ENCODE peak calls at places on chromosome 14, in eight cellular contexts. H is heart left ventricle, Q is ovary, D is fibroblast of lung, F is PC-3, M is GM12878, Y is tibial artery, U is lung. B is an unnamed sample.
A peak's percentile ranks its signal among the peaks of the same experiment; 100 is the strongest.

GRCh38 chr14:104654119-104654518 is 35.3 kb upstream of the INF2 start:
- DNase-seq in M (no peak), U (no peak), D (no peak), Q (no peak), Y (no peak), F (no peak), H (no peak), B (peak; percentile 9)

GRCh38 chr14:102050625-102051024 is 36.2 kb downstream of the HSP90AA1 start:
- DNase-seq in H (no peak), Y (no peak), F (no peak), D (peak; percentile 77), M (no peak), U (no peak), Q (peak; percentile 76), B (peak; percentile 53)

GRCh38 chr14:24664366-24664765 is 30.4 kb upstream of the GZMB start:
- DNase-seq in F (no peak), Q (no peak), U (no peak), H (no peak), M (no peak), D (no peak), Y (no peak), B (no peak)

GRCh38 chr14:92677087-92677668 is 71.2 kb downstream of the LGMN start:
- DNase-seq in F (no peak), Q (no peak), M (peak; percentile 99), H (no peak), U (no peak), Y (no peak), D (no peak), B (peak; percentile 14)

GRCh38 chr14:64841121-64841611 is 38.5 kb downstream of the SPTB start:
- DNase-seq in D (peak; percentile 19), M (no peak), Q (no peak), H (peak; percentile 34), Y (no peak), U (no peak), F (peak; percentile 88), B (no peak)

GRCh38 chr14:73662439-73663056 is 17.8 kb downstream of the DNAL1 start:
- DNase-seq in Q (no peak), U (no peak), Y (peak; percentile 77), H (no peak), M (no peak), D (peak; percentile 94), F (peak; percentile 95), B (no peak)

GRCh38 chr14:56156096-56156495 is 37.9 kb downstream of the PELI2 start:
- DNase-seq in F (no peak), Q (no peak), H (no peak), M (no peak), U (no peak), Y (no peak), D (peak; percentile 28), B (no peak)

GRCh38 chr14:94675036-94675435 is 62.8 kb downstream of the SERPINA3 start:
- DNase-seq in Y (peak; percentile 6), F (no peak), U (no peak), D (no peak), Q (no peak), H (no peak), M (no peak), B (no peak)

GRCh38 chr14:31745741-31746140 is 184.5 kb downstream of the NUBPL start:
- DNase-seq in D (no peak), F (no peak), H (no peak), U (no peak), M (no peak), Q (no peak), Y (no peak), B (no peak)

GRCh38 chr14:22106700-22107697 is 433.4 kb upstream of the OR4E1 start:
- DNase-seq in Q (no peak), U (no peak), F (no peak), D (no peak), H (no peak), Y (no peak), M (no peak), B (no peak)

GRCh38 chr14:50260511-50260910 is 29.1 kb upstream of the SOS2 start:
- DNase-seq in F (peak; percentile 71), D (peak; percentile 72), U (no peak), H (no peak), Y (no peak), Q (no peak), M (no peak), B (no peak)

GRCh38 chr14:88379706-88380343 is 5.6 kb upstream of the SPATA7 start:
- DNase-seq in Q (no peak), H (no peak), M (no peak), Y (no peak), D (no peak), U (no peak), F (no peak), B (no peak)

GRCh38 chr14:66920196-66920595 is 269.0 kb upstream of the GARIN2 start:
- DNase-seq in D (no peak), H (no peak), U (no peak), Q (no peak), M (no peak), Y (no peak), F (no peak), B (no peak)

GRCh38 chr14:104550340-104550848 is 29.2 kb upstream of the C14orf180 start:
- DNase-seq in H (no peak), F (no peak), Y (peak; percentile 48), M (no peak), U (no peak), Q (no peak), D (no peak), B (peak; percentile 46)

GRCh38 chr14:89810101-89810500 is 144.4 kb downstream of the EFCAB11 start:
- DNase-seq in M (no peak), D (peak; percentile 42), U (no peak), Q (no peak), H (no peak), Y (no peak), F (no peak), B (no peak)

GRCh38 chr14:24367506-24368214 is at the start of gene NFATC4:
- DNase-seq in U (peak; percentile 76), Y (peak; percentile 92), D (peak; percentile 99), M (no peak), F (peak; percentile 83), Q (peak; percentile 93), H (peak; percentile 82), B (peak; percentile 93)

GRCh38 chr14:55094630-55095157 is 34.4 kb upstream of the LGALS3 start:
- DNase-seq in Q (no peak), H (no peak), D (no peak), Y (no peak), F (peak; percentile 93), U (no peak), M (no peak), B (no peak)

GRCh38 chr14:88929656-88930436 is 105.4 kb downstream of the TTC8 start:
- DNase-seq in F (peak; percentile 25), Y (no peak), M (no peak), U (no peak), D (no peak), H (no peak), Q (no peak), B (no peak)

GRCh38 chr14:89911018-89911919 is 43.3 kb downstream of the EFCAB11 start:
- DNase-seq in F (peak; percentile 40), U (no peak), H (no peak), D (peak; percentile 67), M (no peak), Q (peak; percentile 25), Y (no peak), B (no peak)

GRCh38 chr14:102965282-102965681 is 42.8 kb downstream of the AMN start:
- DNase-seq in D (no peak), H (no peak), F (no peak), M (no peak), U (no peak), Q (no peak), Y (no peak), B (no peak)

GRCh38 chr14:93778453-93778852 is 9.8 kb downstream of the PRIMA1 start:
- DNase-seq in U (no peak), F (no peak), H (no peak), Y (no peak), D (no peak), Q (no peak), M (no peak), B (no peak)

GRCh38 chr14:89241934-89242670 is 174.9 kb downstream of the FOXN3 start:
- DNase-seq in H (no peak), Y (no peak), F (peak; percentile 13), U (no peak), Q (no peak), M (no peak), D (no peak), B (no peak)

GRCh38 chr14:92135269-92135668 is 13.5 kb downstream of the CPSF2 start:
- DNase-seq in Q (no peak), U (no peak), Y (no peak), H (no peak), F (peak; percentile 43), M (no peak), D (peak; percentile 66), B (no peak)

GRCh38 chr14:48398675-48399282 is 723.4 kb upstream of the MDGA2 start:
- DNase-seq in M (no peak), Q (no peak), U (no peak), H (no peak), F (peak; percentile 86), Y (no peak), D (peak; percentile 31), B (no peak)

GRCh38 chr14:23306412-23307145 is at the start of gene BCL2L2:
- DNase-seq in M (no peak), F (peak; percentile 87), U (peak; percentile 93), Q (peak; percentile 94), H (peak; percentile 93), Y (peak; percentile 97), D (peak; percentile 90), B (peak; percentile 97)

GRCh38 chr14:96090441-96091148 is 51.4 kb downstream of the C14orf132 start:
- DNase-seq in F (no peak), Y (peak; percentile 72), U (no peak), M (no peak), Q (peak; percentile 69), H (peak; percentile 86), D (peak; percentile 80), B (peak; percentile 93)
- TF ChIP-seq CTCF in F (no peak), Y (no peak), U (no peak), M (no peak), Q (no peak), H (no peak), D (peak; percentile 26), B (no peak)

GRCh38 chr14:69076341-69076740 is 76.6 kb downstream of the DCAF5 start:
- DNase-seq in M (no peak), Q (no peak), F (no peak), D (no peak), Y (no peak), H (no peak), U (no peak), B (no peak)
- H3K27ac ChIP-seq in M (no peak overlapping the region), Q (no peak overlapping the region), F (no peak overlapping the region), D (no peak overlapping the region), Y (peak overlapping the region; percentile 75), H (no peak overlapping the region), U (no peak overlapping the region), B (no peak overlapping the region)

DNA sequence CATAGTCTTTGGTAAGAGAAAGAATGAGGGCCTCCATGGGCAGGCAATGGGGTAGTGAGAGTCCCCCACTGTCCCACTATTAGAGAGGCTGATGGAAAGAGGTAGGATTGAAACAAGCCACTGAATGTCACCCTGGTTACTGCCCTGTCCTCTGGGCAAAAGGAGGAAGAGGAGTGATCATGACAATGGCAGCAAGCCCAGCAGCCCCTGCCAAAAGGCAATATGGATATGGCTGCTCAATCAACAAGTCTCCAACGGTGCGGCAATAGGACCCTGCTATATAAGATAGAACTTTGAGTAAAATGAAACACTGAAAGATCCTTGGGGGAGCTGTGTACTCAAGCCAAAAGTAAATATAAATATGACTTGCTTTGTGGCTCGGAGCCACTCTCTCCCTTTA is 6.1 kb downstream of the POMT2 start:
- DNase-seq in U (no peak), Q (no peak), M (no peak), Y (no peak), H (no peak), D (no peak), F (peak; percentile 47), B (no peak)
- H3K4me1 ChIP-seq in U (no peaks in the 10 kb centered on the region), Q (peaks cover 9% of the 10 kb centered on the region), M (no peaks in the 10 kb centered on the region), Y (no peaks in the 10 kb centered on the region), H (no peaks in the 10 kb centered on the region), D (peaks cover 5% of the 10 kb centered on the region), F (peaks cover 51% of the 10 kb centered on the region), B (peaks cover 5% of the 10 kb centered on the region)

GRCh38 chr14:26137161-26137560 is 460.7 kb downstream of the NOVA1 start:
- DNase-seq in M (no peak), Y (no peak), H (no peak), U (no peak), Q (no peak), D (no peak), F (no peak), B (no peak)
- TF ChIP-seq CTCF in M (no peak), Y (no peak), H (no peak), U (no peak), Q (no peak), D (peak; percentile 10), F (peak; percentile 31), B (no peak)